ENCODE peak calls at places on chromosome 19, in five cellular contexts. Y is stimulated activated CD8-positive, alpha-beta memory T cell treated with anti-CD3 and anti-CD28 coated beads, Interleukin-4, amount 100 ng/mL, for 1 hour; K is HT1080; Q is GM23248; E is GM06990. M is an unnamed sample.

GRCh38 chr19:34669305-34669704 is 7.7 kb downstream of the SCGB2B2 start:
- DNase-seq in Y (no peak), K (no peak), Q (no peak), E (no peak), M (no peak)

GRCh38 chr19:32924200-32924599 is 47.6 kb downstream of the CEP89 start:
- DNase-seq in Y (no peak), K (peak), Q (peak), E (no peak), M (no peak)

GRCh38 chr19:18000981-18001836 is 6.8 kb upstream of the ARRDC2 start:
- DNase-seq in Y (peak), K (peak), Q (peak), E (peak), M (peak)

GRCh38 chr19:47310323-47310722 is 662 bp downstream of the C5AR1 start:
- DNase-seq in Y (no peak), K (no peak), Q (no peak), E (no peak), M (no peak)

GRCh38 chr19:1748703-1749341 is 4.5 kb upstream of the ONECUT3 start:
- DNase-seq in Y (no peak), K (no peak), Q (no peak), E (no peak), M (no peak)

GRCh38 chr19:50210425-50210824 is 7.0 kb downstream of the MYH14 start:
- DNase-seq in Y (no peak), K (no peak), Q (no peak), E (no peak), M (no peak)

GRCh38 chr19:43555185-43555770 is 20.0 kb downstream of the XRCC1 start:
- DNase-seq in Y (peak), K (peak), Q (peak), E (no peak), M (peak)

GRCh38 chr19:7730286-7731217 is 1.4 kb downstream of the CLEC4G start:
- DNase-seq in Y (no peak), K (no peak), Q (no peak), E (no peak), M (no peak)

GRCh38 chr19:45517238-45517637 is 10.0 kb downstream of the VASP start:
- DNase-seq in Y (no peak), K (no peak), Q (no peak), E (no peak), M (no peak)

GRCh38 chr19:11295665-11296245 is at the start of gene TSPAN16:
- DNase-seq in Y (no peak), K (no peak), Q (no peak), E (no peak), M (no peak)

GRCh38 chr19:41363371-41363752 is 587 bp downstream of the B9D2 start:
- DNase-seq in Y (no peak), K (no peak), Q (no peak), E (no peak), M (no peak)

M was measured in GM12864.